ENCODE peak calls at places on chromosomes 16 and 17, in eight cellular contexts. N, T, P, C, K, Y, M and B are unnamed samples.

GRCh38 chr16:12498077-12498476 is 305.6 kb downstream of the CPPED1 start:
- DNase-seq in N (no peak), T (no peak), P (no peak), C (no peak), K (no peak), Y (no peak), M (peak), B (no peak)

GRCh38 chr17:17836818-17837379 is at the start of gene SREBF1:
- DNase-seq in N (peak), T (peak), P (no peak), C (no peak), K (peak), Y (no peak), M (peak), B (no peak)

GRCh38 chr16:23670137-23670776 is 8.4 kb upstream of the PLK1 start:
- DNase-seq in N (no peak), T (no peak), P (no peak), C (no peak), K (peak), Y (no peak), M (no peak), B (peak)

GRCh38 chr17:57236686-57237299 is 19.5 kb upstream of the MSI2 start:
- DNase-seq in N (no peak), T (no peak), P (no peak), C (no peak), K (no peak), Y (no peak), M (no peak), B (no peak)

GRCh38 chr17:31310260-31310659 is 3.6 kb downstream of the EVI2B start:
- DNase-seq in N (no peak), T (no peak), P (no peak), C (no peak), K (no peak), Y (no peak), M (no peak), B (no peak)

GRCh38 chr16:80347900-80348299 is 192.9 kb upstream of the DYNLRB2 start:
- DNase-seq in N (no peak), T (no peak), P (no peak), C (peak), K (peak), Y (no peak), M (no peak), B (peak)

GRCh38 chr16:30065943-30066881 is 652 bp downstream of the ALDOA start:
- DNase-seq in N (no peak), T (peak), P (no peak), C (no peak), K (no peak), Y (no peak), M (no peak), B (peak)

GRCh38 chr17:21419299-21420239 is 43.4 kb downstream of the KCNJ12 start:
- DNase-seq in N (peak), T (no peak), P (no peak), C (no peak), K (no peak), Y (no peak), M (no peak), B (no peak)

GRCh38 chr17:7982666-7983065 is 19.7 kb upstream of the GUCY2D start:
- DNase-seq in N (no peak), T (no peak), P (no peak), C (no peak), K (peak), Y (peak), M (no peak), B (peak)

GRCh38 chr17:57766307-57766943 is 21.3 kb upstream of the CCDC182 start:
- DNase-seq in N (no peak), T (no peak), P (no peak), C (no peak), K (no peak), Y (no peak), M (no peak), B (no peak)

GRCh38 chr17:41667280-41668008 is 21.2 kb upstream of the EIF1 start:
- DNase-seq in N (no peak), T (no peak), P (no peak), C (no peak), K (no peak), Y (peak), M (no peak), B (no peak)

GRCh38 chr16:11389083-11389482 is 43.8 kb downstream of the RMI2 start:
- DNase-seq in N (no peak), T (no peak), P (no peak), C (no peak), K (no peak), Y (no peak), M (no peak), B (no peak)

GRCh38 chr17:73855933-73856332 is 211.7 kb upstream of the SDK2 start:
- DNase-seq in N (no peak), T (no peak), P (no peak), C (no peak), K (no peak), Y (no peak), M (no peak), B (no peak)

GRCh38 chr16:8229011-8229520 is 361.2 kb downstream of the TMEM114 start:
- DNase-seq in N (peak), T (no peak), P (no peak), C (no peak), K (no peak), Y (no peak), M (no peak), B (no peak)

GRCh38 chr16:89364603-89365002 is 125.8 kb downstream of the ANKRD11 start:
- DNase-seq in N (no peak), T (no peak), P (no peak), C (no peak), K (no peak), Y (no peak), M (peak), B (peak)

GRCh38 chr17:17088511-17089205 is 46.4 kb downstream of the MPRIP start:
- DNase-seq in N (no peak), T (no peak), P (no peak), C (no peak), K (no peak), Y (no peak), M (no peak), B (no peak)

GRCh38 chr16:10600792-10601443 is 20.5 kb upstream of the EMP2 start:
- DNase-seq in N (no peak), T (no peak), P (no peak), C (no peak), K (no peak), Y (no peak), M (no peak), B (peak)

GRCh38 chr17:47072881-47073280 is 93.8 kb upstream of the RPRML start:
- DNase-seq in N (no peak), T (no peak), P (no peak), C (peak), K (peak), Y (no peak), M (peak), B (no peak)

GRCh38 chr16:11084484-11085024 is 140.2 kb downstream of the CLEC16A start:
- DNase-seq in N (no peak), T (no peak), P (no peak), C (no peak), K (peak), Y (no peak), M (no peak), B (peak)

GRCh38 chr16:87704754-87705353 is 60.9 kb downstream of the KLHDC4 start:
- DNase-seq in N (no peak), T (no peak), P (no peak), C (no peak), K (peak), Y (no peak), M (peak), B (no peak)

GRCh38 chr17:36949461-36949927 is 740 bp downstream of the AATF start:
- DNase-seq in N (no peak), T (peak), P (no peak), C (no peak), K (peak), Y (peak), M (no peak), B (no peak)

GRCh38 chr16:47461598-47462266 is 601 bp downstream of the PHKB start:
- DNase-seq in N (peak), T (peak), P (no peak), C (no peak), K (peak), Y (peak), M (peak), B (peak)